ENCODE peak calls at places on chromosomes 6 and 20, in seven cellular contexts. V, Z, W, L, Q, X and U are unnamed samples.

GRCh38 chr6:141675957-141676356 is 456.8 kb upstream of the GJE1 start:
- DNase-seq in X (no peak), W (no peak), Q (no peak), L (no peak), V (no peak), Z (no peak), U (no peak)

GRCh38 chr6:167485186-167485978 is 160.5 kb downstream of the TTLL2 start:
- DNase-seq in W (no peak), L (no peak), V (no peak), Q (no peak), X (no peak), Z (no peak), U (no peak)

GRCh38 chr6:130969807-130970491 is 93.1 kb downstream of the EPB41L2 start:
- DNase-seq in Z (no peak), L (no peak), W (no peak), Q (no peak), X (no peak), V (no peak), U (no peak)

GRCh38 chr6:50815436-50816114 is 3.1 kb upstream of the TFAP2B start:
- DNase-seq in Q (no peak), V (no peak), L (no peak), X (no peak), W (no peak), Z (no peak), U (no peak)

GRCh38 chr6:134174790-134175531 is 122.5 kb upstream of the SLC2A12 start:
- DNase-seq in X (peak; percentile 97), V (peak; percentile 89), Z (peak; percentile 87), Q (peak; percentile 98), L (peak; percentile 94), W (peak; percentile 90), U (peak; percentile 95)

GRCh38 chr6:3473773-3474172 is 16.9 kb upstream of the SLC22A23 start:
- DNase-seq in Q (no peak), V (no peak), Z (no peak), W (no peak), L (no peak), X (no peak), U (no peak)

GRCh38 chr6:139251377-139252017 is 40.3 kb downstream of the TXLNB start:
- DNase-seq in Z (no peak), X (no peak), Q (no peak), V (no peak), W (no peak), L (no peak), U (no peak)

GRCh38 chr6:88358846-88359245 is 192.7 kb upstream of the CNR1 start:
- DNase-seq in V (no peak), Z (no peak), Q (no peak), X (no peak), W (no peak), L (no peak), U (no peak)

GRCh38 chr6:122008105-122009100 is 391.0 kb upstream of the HSF2 start:
- DNase-seq in Z (peak; percentile 7), V (no peak), X (no peak), W (no peak), L (no peak), Q (no peak), U (peak; percentile 92)

GRCh38 chr6:10759884-10760329 is 12.3 kb downstream of the TMEM14B start:
- DNase-seq in Z (no peak), L (no peak), V (no peak), Q (no peak), X (no peak), W (no peak), U (no peak)

GRCh38 chr6:157093555-157093954 is 229.8 kb downstream of the TMEM242 start:
- DNase-seq in L (no peak), V (no peak), Q (no peak), W (no peak), Z (no peak), X (no peak), U (no peak)

GRCh38 chr20:58308680-58309527 is 611 bp upstream of the RAB22A start:
- DNase-seq in W (peak; percentile 44), V (no peak), Z (no peak), Q (peak; percentile 87), L (peak; percentile 87), X (peak; percentile 65), U (peak; percentile 48)

GRCh38 chr20:7596541-7596940 is 343.7 kb downstream of the HAO1 start:
- DNase-seq in Z (no peak), Q (no peak), W (no peak), X (no peak), L (no peak), V (no peak), U (peak; percentile 45)

GRCh38 chr20:40471261-40471629 is 217.8 kb downstream of the MAFB start:
- DNase-seq in Z (no peak), Q (no peak), W (no peak), X (peak; percentile 25), V (no peak), L (no peak), U (peak; percentile 86)

GRCh38 chr20:62900692-62901584 is 25.4 kb downstream of the DIDO1 start:
- DNase-seq in X (no peak), W (no peak), Q (no peak), Z (no peak), V (no peak), L (no peak), U (peak; percentile 73)

GRCh38 chr6:142566628-142567396 is 265.0 kb downstream of the ADGRG6 start:
- DNase-seq in L (peak; percentile 61), Q (no peak), Z (peak; percentile 21), W (peak; percentile 53), V (peak; percentile 45), X (peak; percentile 76), U (peak; percentile 84)

GRCh38 chr6:75210885-75211739 is 5.3 kb upstream of the COL12A1 start:
- DNase-seq in V (no peak), X (peak; percentile 52), Q (no peak), L (peak; percentile 45), W (no peak), Z (peak; percentile 76), U (peak; percentile 54)

GRCh38 chr20:31473331-31474096 is 1.4 kb downstream of the DEFB124 start:
- DNase-seq in V (no peak), W (no peak), Q (no peak), L (no peak), X (no peak), Z (no peak), U (no peak)

GRCh38 chr6:45441811-45442453 is 64.2 kb upstream of the SUPT3H start:
- DNase-seq in X (no peak), W (no peak), L (no peak), Z (no peak), Q (no peak), V (no peak), U (no peak)

GRCh38 chr6:90083891-90084290 is 189.6 kb downstream of the GJA10 start:
- DNase-seq in V (no peak), X (no peak), L (peak; percentile 11), Z (no peak), W (no peak), Q (no peak), U (no peak)

GRCh38 chr20:32523613-32524218 is 61.4 kb downstream of the NOL4L start:
- DNase-seq in Z (no peak), V (no peak), L (no peak), X (no peak), Q (no peak), W (no peak), U (no peak)

GRCh38 chr6:129329677-129330076 is 380.3 kb downstream of the ARHGAP18 start:
- DNase-seq in Z (no peak), L (no peak), W (no peak), V (no peak), X (no peak), Q (no peak), U (peak; percentile 38)

GRCh38 chr6:144566868-144567615 is 281.9 kb downstream of the UTRN start:
- DNase-seq in W (no peak), V (no peak), X (no peak), Q (no peak), L (no peak), Z (no peak), U (no peak)

GRCh38 chr20:24124951-24125650 is 136.5 kb upstream of the GGTLC1 start:
- DNase-seq in Z (no peak), L (no peak), W (no peak), Q (no peak), V (no peak), X (no peak), U (no peak)

GRCh38 chr6:117600008-117600743 is 2.1 kb downstream of the GOPC start:
- DNase-seq in Q (no peak), Z (no peak), V (no peak), W (no peak), L (no peak), X (no peak), U (no peak)

GRCh38 chr20:50191566-50192363 is 1.1 kb downstream of the CEBPB start:
- DNase-seq in V (peak; percentile 30), Z (no peak), X (peak; percentile 75), Q (peak; percentile 80), L (peak; percentile 76), W (peak; percentile 68), U (peak; percentile 88)

GRCh38 chr6:157107915-157108651 is 215.2 kb downstream of the TMEM242 start:
- DNase-seq in Q (no peak), X (no peak), V (no peak), L (no peak), W (no peak), Z (peak; percentile 84), U (peak; percentile 13)

GRCh38 chr6:7166410-7167293 is 58.9 kb downstream of the RREB1 start:
- DNase-seq in X (no peak), V (no peak), Z (no peak), Q (no peak), W (no peak), L (no peak), U (no peak)